ENCODE peak calls at places on chromosomes 13 and 19, in seven cellular contexts. K, A, U, X, Y, F and H are unnamed samples. For H3K4me1, the result is how much of the 10 kb centered on the place peaks cover.

GRCh38 chr13:75468098-75468497 is 13.9 kb downstream of the TBC1D4 start:
- DNase-seq in F (no peak), U (no peak), Y (peak), X (no peak), A (no peak), K (no peak), H (no peak)

GRCh38 chr19:31783592-31783991 is 434.4 kb upstream of the TSHZ3 start:
- DNase-seq in A (no peak), X (no peak), U (no peak), F (no peak), Y (no peak), K (no peak), H (no peak)

GRCh38 chr13:48985751-48986150 is 10.0 kb downstream of the FNDC3A start:
- DNase-seq in X (no peak), U (no peak), K (no peak), F (no peak), A (no peak), Y (no peak), H (no peak)

GRCh38 chr13:37741536-37741935 is 128.0 kb downstream of the TRPC4 start:
- DNase-seq in A (no peak), K (no peak), U (no peak), F (no peak), Y (no peak), X (no peak), H (no peak)

GRCh38 chr19:2699413-2700142 is 2.9 kb downstream of the GNG7 start:
- DNase-seq in F (no peak), K (no peak), X (no peak), A (no peak), U (no peak), Y (no peak), H (no peak)

GRCh38 chr13:42899266-42899665 is 92.8 kb downstream of the EPSTI1 start:
- DNase-seq in U (no peak), Y (no peak), F (no peak), K (no peak), A (no peak), X (no peak), H (no peak)

GRCh38 chr19:7970716-7971448 is 27.4 kb upstream of the TIMM44 start:
- DNase-seq in X (no peak), K (no peak), A (peak), Y (peak), U (no peak), F (no peak), H (no peak)

GRCh38 chr19:11173516-11174155 is 18.1 kb upstream of the SPC24 start:
- DNase-seq in U (no peak), F (no peak), K (no peak), X (no peak), Y (no peak), A (no peak), H (no peak)

GRCh38 chr13:105442941-105443340 is 1092.5 kb downstream of the EFNB2 start:
- DNase-seq in X (no peak), K (no peak), A (peak), F (peak), U (no peak), Y (peak), H (no peak)

GRCh38 chr19:48123907-48124675 is 13.5 kb upstream of the PLA2G4C start:
- DNase-seq in Y (peak), K (no peak), F (no peak), U (no peak), X (no peak), A (peak), H (no peak)

GRCh38 chr13:97300871-97301270 is 78.7 kb downstream of the MBNL2 start:
- DNase-seq in A (no peak), Y (no peak), K (no peak), U (no peak), F (no peak), X (no peak), H (no peak)

GRCh38 chr13:80131204-80131603 is 209.7 kb downstream of the SPRY2 start:
- DNase-seq in X (peak), Y (peak), K (peak), A (no peak), U (peak), F (peak), H (peak)

DNA sequence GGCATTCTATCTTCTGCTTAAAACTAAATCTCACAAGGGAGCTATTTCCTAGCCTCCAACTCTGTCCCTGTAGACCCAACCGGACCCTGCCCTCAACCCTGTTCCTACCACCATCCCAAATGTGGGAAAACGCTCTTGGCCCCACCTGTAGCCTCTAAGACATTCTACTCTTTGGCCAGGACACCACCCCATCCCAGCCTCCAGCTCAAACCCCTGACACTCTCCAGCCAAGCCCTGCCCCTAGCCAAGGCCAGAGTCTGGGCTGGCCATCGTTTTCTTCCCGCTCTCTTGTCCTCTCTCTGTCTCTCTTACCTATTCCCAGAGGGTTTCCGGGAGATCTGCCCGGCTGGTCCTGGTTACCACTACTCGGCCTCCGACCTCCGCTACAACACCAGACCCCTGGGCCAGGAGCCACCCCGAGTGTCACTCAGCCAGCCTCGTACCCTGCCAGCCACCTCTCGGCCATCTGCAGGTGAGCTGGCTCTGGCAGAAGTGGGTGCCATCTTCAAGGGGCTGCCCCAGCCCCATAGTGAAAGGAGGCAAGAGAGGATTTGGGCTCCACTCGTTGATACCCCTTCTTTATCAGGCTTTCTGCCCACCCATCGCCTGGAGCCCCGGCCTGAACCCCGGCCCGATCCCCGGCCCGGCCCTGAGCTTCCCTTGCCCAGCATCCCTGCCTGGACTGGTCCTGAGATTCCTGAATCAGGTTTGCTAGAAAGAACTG is 6.9 kb downstream of the LTBP4 start:
- DNase-seq in Y (no peak), F (no peak), X (no peak), A (no peak), K (no peak), U (no peak), H (no peak)
- H3K27ac ChIP-seq in Y (no peak), F (no peak), X (no peak), A (peak), K (peak), U (no peak), H (no peak)

DNA sequence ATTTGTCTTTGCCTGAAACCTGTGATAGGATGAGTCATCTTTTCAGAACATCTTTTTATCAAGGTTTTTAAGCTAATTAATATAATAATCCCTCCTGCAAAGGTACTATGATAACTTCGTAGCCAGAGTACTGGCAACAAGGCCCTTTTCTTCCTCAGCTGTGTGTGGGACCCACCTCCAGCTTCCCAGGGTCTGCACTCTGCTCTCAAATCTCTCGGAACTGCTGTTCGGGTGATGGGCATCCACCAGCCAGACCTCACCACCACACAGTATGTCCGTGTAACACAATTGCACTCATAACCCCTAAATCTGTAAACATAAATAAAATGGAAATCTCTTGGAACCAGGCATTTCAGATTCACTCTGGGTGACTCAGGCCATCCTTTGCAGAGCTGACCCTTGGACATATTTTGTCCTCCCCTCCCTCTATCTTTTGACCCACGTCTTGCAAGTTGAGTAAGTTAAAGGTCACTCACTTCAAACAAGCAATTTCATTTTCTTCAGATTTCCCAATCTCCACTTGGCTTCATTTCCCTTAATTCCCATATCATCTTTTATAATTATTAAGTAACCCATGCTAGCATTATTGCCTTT is 29.5 kb downstream of the COL4A1 start:
- DNase-seq in X (peak), Y (no peak), A (no peak), U (no peak), F (no peak), K (no peak), H (no peak)
- H3K4me1 ChIP-seq in X (half or more), Y (under half), A (under half), U (under half), F (under half), K (under half), H (half or more)

GRCh38 chr19:38826856-38827551 is 4.6 kb downstream of the ECH1 start:
- DNase-seq in A (no peak), K (no peak), U (no peak), X (no peak), Y (no peak), F (no peak), H (no peak)

GRCh38 chr19:38834104-38834490 is 2.5 kb upstream of the ECH1 start:
- DNase-seq in Y (peak), K (no peak), A (no peak), F (no peak), U (no peak), X (no peak), H (no peak)

GRCh38 chr19:38830039-38830733 is 1.4 kb downstream of the ECH1 start:
- DNase-seq in Y (peak), F (no peak), K (no peak), A (no peak), X (no peak), U (no peak), H (no peak)

GRCh38 chr19:38834590-38834989 is 3.0 kb upstream of the ECH1 start:
- DNase-seq in Y (no peak), U (no peak), F (no peak), A (no peak), X (no peak), K (no peak), H (no peak)

GRCh38 chr19:38831142-38831605 is 420 bp downstream of the ECH1 start:
- DNase-seq in A (no peak), Y (peak), K (peak), X (peak), U (peak), F (peak), H (peak)
- TF ChIP-seq POLR2A in A (no peak), Y (no peak), K (no peak), X (no peak), U (no peak), F (no peak), H (no peak)

DNA sequence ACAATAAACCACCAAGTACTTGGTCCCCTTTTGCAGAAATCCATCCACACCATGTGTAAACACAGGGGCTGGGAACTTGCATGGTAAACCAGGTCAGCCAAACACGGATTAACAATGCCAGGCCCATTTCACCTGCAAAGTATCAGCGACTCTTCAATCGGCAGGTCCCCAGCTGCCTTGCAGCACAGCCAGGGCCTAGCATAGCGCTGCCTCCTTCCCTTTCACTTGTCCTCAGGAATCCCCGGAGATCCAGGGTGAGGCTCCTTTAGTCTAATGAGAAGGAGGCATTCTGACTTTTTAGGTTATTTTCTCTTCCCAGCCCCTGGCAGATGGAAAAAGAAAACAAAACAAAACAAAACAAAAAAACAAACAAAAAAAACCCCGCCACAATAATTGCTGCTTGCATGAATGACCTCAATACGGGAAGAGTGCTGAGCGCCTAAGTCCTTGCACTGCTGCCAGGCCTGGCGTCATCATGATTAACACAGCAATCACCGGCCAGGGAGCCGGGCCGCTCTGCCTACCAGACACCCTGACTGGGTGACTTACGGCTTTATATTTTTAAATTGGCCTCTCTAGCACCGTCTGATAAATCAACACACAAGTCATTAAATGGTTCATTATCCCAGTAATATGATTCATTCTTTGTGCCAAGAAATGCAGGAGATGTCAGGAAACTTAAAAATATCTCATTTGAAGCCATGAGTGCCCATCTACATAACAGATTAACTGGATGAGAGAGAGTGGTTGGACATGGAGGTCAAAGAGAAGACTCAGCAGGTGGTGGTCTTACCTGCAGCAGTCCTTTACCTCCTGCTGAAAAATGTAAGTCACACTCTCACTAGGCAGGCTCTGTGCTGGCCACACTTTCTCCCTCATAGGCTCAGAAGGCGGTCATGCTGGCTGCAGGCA is 692.7 kb downstream of the UQCRFS1 start:
- DNase-seq in X (no peak), A (no peak), K (no peak), U (no peak), Y (no peak), F (peak), H (no peak)
- H3K27ac ChIP-seq in X (no peak), A (no peak), K (no peak), U (no peak), Y (no peak), F (no peak), H (no peak)

DNA sequence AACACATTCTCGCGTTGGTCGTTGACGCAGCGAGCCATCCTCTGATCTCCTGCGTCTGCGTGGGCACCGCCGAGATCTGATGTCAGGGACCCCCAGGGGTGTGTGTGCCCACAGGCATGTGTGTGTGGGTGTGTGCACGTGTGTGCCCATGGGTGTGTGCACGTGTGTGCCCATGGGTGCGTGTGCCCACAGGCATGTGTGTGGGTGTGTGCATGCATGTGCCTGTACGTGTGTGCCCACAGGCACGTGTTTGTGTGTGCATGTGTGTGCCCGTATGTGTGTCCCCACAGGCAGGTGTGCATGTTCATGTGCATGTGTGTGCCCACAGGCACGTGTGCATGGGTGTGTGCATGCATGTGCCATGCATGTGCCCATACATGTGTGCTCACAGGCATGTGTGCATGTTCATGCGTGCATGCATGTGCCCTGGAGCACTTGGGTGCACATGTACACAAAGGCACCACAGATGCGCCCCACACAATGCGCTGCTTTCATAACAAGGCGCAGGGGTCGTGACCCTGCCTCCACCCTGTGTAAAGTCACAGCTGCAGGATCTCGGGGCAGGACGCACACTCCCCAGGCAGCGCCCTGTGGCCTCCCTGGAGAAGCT is 77.5 kb downstream of the RASA3 start:
- DNase-seq in X (no peak), A (no peak), U (no peak), K (no peak), F (no peak), Y (no peak), H (no peak)
- H3K4me1 ChIP-seq in X (under half), A (under half), U (under half), K (under half), F (under half), Y (under half), H (under half)